ENCODE peak calls at places on chromosomes 2 and 18, in five cellular contexts. Z is IMR-90, X is stomach, B is spleen, V is GM13976. J is an unnamed sample.

GRCh38 chr18:78107363-78107762 is 857.7 kb downstream of the GALR1 start:
- DNase-seq in Z (no peak), X (no peak), B (no peak), V (no peak), J (no peak)

GRCh38 chr2:164260506-164260905 is 360.8 kb downstream of the GRB14 start:
- DNase-seq in Z (no peak), X (no peak), B (no peak), V (no peak), J (no peak)

GRCh38 chr2:18063826-18064485 is 185.5 kb downstream of the KCNS3 start:
- DNase-seq in Z (no peak), X (no peak), B (no peak), V (no peak), J (no peak)

GRCh38 chr18:12165038-12165768 is 71.6 kb downstream of the ANKRD62 start:
- DNase-seq in Z (no peak), X (no peak), B (no peak), V (no peak), J (no peak)

GRCh38 chr2:57407742-57408343 is 638.8 kb upstream of the VRK2 start:
- DNase-seq in Z (no peak), X (no peak), B (no peak), V (no peak), J (no peak)

GRCh38 chr2:105875241-105875640 is 130.5 kb downstream of the NCK2 start:
- DNase-seq in Z (no peak), X (no peak), B (no peak), V (no peak), J (no peak)

GRCh38 chr2:138267902-138268254 is 233.7 kb upstream of the SPOPL start:
- DNase-seq in Z (no peak), X (no peak), B (no peak), V (no peak), J (no peak)

GRCh38 chr2:21041943-21042707 is 1.7 kb downstream of the APOB start:
- DNase-seq in Z (no peak), X (no peak), B (no peak), V (no peak), J (no peak)

GRCh38 chr2:161122772-161123530 is 37.3 kb upstream of the TANK start:
- DNase-seq in Z (peak), X (no peak), B (no peak), V (no peak), J (peak)

GRCh38 chr2:230708204-230708603 is 4.4 kb upstream of the CAB39 start:
- DNase-seq in Z (no peak), X (no peak), B (no peak), V (no peak), J (no peak)

GRCh38 chr18:48000701-48001100 is 70.2 kb upstream of the SMAD2 start:
- DNase-seq in Z (no peak), X (no peak), B (no peak), V (no peak), J (no peak)

GRCh38 chr18:47993409-47993808 is 63.0 kb upstream of the SMAD2 start:
- DNase-seq in Z (no peak), X (no peak), B (no peak), V (no peak), J (no peak)

GRCh38 chr18:47996091-47996541 is 65.7 kb upstream of the SMAD2 start:
- DNase-seq in Z (no peak), X (no peak), B (no peak), V (no peak), J (no peak)

GRCh38 chr18:47999801-48000248 is 69.4 kb upstream of the SMAD2 start:
- DNase-seq in Z (no peak), X (no peak), B (no peak), V (no peak), J (no peak)

GRCh38 chr18:47997338-47997780 is 66.9 kb upstream of the SMAD2 start:
- DNase-seq in Z (no peak), X (no peak), B (no peak), V (no peak), J (no peak)
- TF ChIP-seq CTCF in Z (peak), X (no peak), B (no peak), V (no peak), J (peak)

GRCh38 chr2:71989671-71990070 is 158.0 kb downstream of the CYP26B1 start:
- DNase-seq in Z (no peak), X (no peak), B (no peak), V (no peak), J (no peak)
- TF ChIP-seq CTCF in Z (no peak), X (no peak), B (no peak), V (no peak), J (no peak)

DNA sequence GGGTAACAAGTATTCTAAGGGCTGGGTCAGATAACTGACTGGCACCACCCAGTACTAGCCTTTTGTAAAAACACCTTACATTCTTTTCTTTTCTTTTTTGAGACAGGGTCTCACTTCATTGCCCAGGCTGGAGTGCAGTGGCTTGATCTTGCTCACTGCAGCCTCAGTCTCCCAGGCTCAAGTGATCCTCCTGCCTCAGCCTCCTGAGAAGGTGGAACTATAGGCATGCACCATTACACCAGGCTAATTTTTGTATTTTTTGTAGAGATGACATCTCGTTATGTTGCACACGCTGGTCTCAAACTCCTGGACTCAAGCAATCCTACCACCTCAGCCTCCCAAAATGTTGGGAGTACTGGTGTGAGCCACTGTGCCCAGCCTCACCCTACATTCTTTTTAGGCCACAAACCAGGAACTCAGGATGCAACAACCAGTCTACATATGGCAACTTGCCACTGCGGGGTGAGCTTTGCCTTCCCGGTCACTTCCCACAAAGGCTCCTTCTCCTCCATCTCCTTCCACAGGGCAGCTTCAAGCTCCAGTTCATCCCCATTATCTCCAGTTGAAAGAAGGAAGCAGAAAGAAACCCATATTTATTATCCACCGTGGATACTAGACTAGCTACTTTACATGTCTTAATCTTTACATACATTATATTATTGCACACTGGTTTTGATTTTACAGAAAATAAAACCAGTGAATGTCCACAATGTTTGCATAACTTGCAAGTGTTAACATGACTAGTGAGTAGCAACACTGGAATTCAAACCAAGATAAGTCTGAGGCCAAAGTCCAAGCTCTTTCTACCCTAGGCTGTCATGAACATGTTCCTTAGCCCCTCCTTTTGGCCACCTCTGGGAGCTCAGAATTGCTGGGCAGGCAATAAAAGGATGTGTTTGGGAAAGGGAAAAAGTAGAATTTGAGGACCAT is 23.7 kb upstream of the AP1S3 start:
- DNase-seq in Z (peak), X (peak), B (no peak), V (no peak), J (peak)
- TF ChIP-seq CTCF in Z (no peak), X (no peak), B (no peak), V (no peak), J (no peak)

GRCh38 chr2:148554459-148555247 is 89.9 kb upstream of the EPC2 start:
- DNase-seq in Z (no peak), X (no peak), B (no peak), V (no peak), J (peak)

GRCh38 chr2:148555622-148556294 is 88.8 kb upstream of the EPC2 start:
- DNase-seq in Z (no peak), X (no peak), B (no peak), V (no peak), J (no peak)

GRCh38 chr2:148560501-148560900 is 84.0 kb upstream of the EPC2 start:
- DNase-seq in Z (peak), X (no peak), B (no peak), V (no peak), J (no peak)

GRCh38 chr2:148561389-148561788 is 83.2 kb upstream of the EPC2 start:
- DNase-seq in Z (no peak), X (no peak), B (no peak), V (no peak), J (no peak)

DNA sequence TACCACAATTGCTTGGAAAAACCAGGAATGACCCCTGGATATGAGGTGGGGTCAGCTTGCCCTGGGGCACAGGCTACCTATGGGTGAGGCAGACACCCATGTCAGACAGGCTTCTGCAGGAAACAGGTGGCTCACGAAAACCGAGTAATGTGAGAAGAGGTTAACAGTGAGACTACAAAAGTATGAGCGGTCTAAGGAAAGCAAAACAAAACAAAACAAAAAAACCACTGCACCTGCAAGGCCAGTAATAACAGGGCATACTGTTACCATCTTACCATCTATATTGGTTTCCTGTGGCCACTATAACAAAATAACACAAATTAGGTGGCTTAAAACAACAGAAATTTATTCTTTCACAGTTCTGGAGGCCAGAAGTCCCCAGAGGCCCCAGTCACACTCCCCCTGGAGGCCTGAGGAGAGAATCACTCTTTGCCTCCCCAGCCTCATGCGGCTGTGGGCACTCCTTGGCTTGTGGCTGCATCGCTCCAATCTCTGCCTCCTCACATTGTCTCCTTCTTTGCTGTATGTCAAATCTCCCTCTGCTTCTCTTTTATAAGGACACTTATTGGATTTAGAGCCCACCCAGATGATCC is 86.6 kb upstream of the EPC2 start:
- DNase-seq in Z (no peak), X (no peak), B (no peak), V (no peak), J (no peak)
- TF ChIP-seq CTCF in Z (no peak), X (no peak), B (no peak), V (no peak), J (peak)